ENCODE peak calls at places on chromosomes 11 and 22, in five cellular contexts. One of them, this sample, is unnamed.

GRCh38 chr22:30866811-30867271 is 101.7 kb downstream of the MORC2 start:
- DNase-seq in uterus: peak; percentile 9
- DNase-seq in GM23338: peak; percentile 35
- DNase-seq in colonic mucosa: no peak
- DNase-seq in left ventricle myocardium inferior: no peak
- DNase-seq in this sample: no peak

GRCh38 chr22:22593964-22594656 is 35.0 kb upstream of the PRAME start:
- DNase-seq in GM23338: peak; percentile 78
- DNase-seq in left ventricle myocardium inferior: no peak
- DNase-seq in uterus: peak; percentile 17
- DNase-seq in colonic mucosa: peak; percentile 32
- DNase-seq in this sample: peak; percentile 60

GRCh38 chr22:26579331-26579886 is 10.5 kb downstream of the TPST2 start:
- DNase-seq in GM23338: no peak
- DNase-seq in colonic mucosa: peak; percentile 35
- DNase-seq in uterus: no peak
- DNase-seq in left ventricle myocardium inferior: no peak
- DNase-seq in this sample: no peak

GRCh38 chr11:29159552-29160465 is 857.0 kb downstream of the KCNA4 start:
- DNase-seq in left ventricle myocardium inferior: no peak
- DNase-seq in uterus: no peak
- DNase-seq in colonic mucosa: peak; percentile 37
- DNase-seq in GM23338: peak; percentile 84
- DNase-seq in this sample: peak; percentile 46

GRCh38 chr22:35761037-35761436 is 43.4 kb downstream of the APOL5 start:
- DNase-seq in left ventricle myocardium inferior: no peak
- DNase-seq in colonic mucosa: no peak
- DNase-seq in GM23338: peak; percentile 43
- DNase-seq in uterus: no peak
- DNase-seq in this sample: peak; percentile 17

GRCh38 chr22:35033635-35034296 is 32.2 kb upstream of the ISX start:
- DNase-seq in left ventricle myocardium inferior: no peak
- DNase-seq in GM23338: no peak
- DNase-seq in uterus: no peak
- DNase-seq in colonic mucosa: no peak
- DNase-seq in this sample: no peak

GRCh38 chr11:59584294-59584693 is 31.3 kb downstream of the OSBP start:
- DNase-seq in uterus: no peak
- DNase-seq in left ventricle myocardium inferior: no peak
- DNase-seq in colonic mucosa: no peak
- DNase-seq in GM23338: no peak
- DNase-seq in this sample: no peak

GRCh38 chr11:87012089-87012488 is 25.6 kb upstream of the TMEM135 start:
- DNase-seq in colonic mucosa: no peak
- DNase-seq in GM23338: no peak
- DNase-seq in left ventricle myocardium inferior: no peak
- DNase-seq in uterus: no peak
- DNase-seq in this sample: no peak

GRCh38 chr11:126824035-126824607 is 176.4 kb downstream of the KIRREL3 start:
- DNase-seq in left ventricle myocardium inferior: no peak
- DNase-seq in GM23338: peak; percentile 45
- DNase-seq in uterus: no peak
- DNase-seq in colonic mucosa: no peak
- DNase-seq in this sample: no peak

GRCh38 chr22:28341001-28341400 is 338.6 kb downstream of the TTC28 start:
- DNase-seq in uterus: no peak
- DNase-seq in GM23338: no peak
- DNase-seq in left ventricle myocardium inferior: no peak
- DNase-seq in colonic mucosa: no peak
- DNase-seq in this sample: no peak

GRCh38 chr11:117117681-117118080 is 19.5 kb upstream of the SIK3 start:
- DNase-seq in colonic mucosa: no peak
- DNase-seq in uterus: no peak
- DNase-seq in left ventricle myocardium inferior: no peak
- DNase-seq in GM23338: no peak
- DNase-seq in this sample: no peak

GRCh38 chr11:46827995-46828394 is 18.1 kb downstream of the CKAP5 start:
- DNase-seq in GM23338: no peak
- DNase-seq in colonic mucosa: no peak
- DNase-seq in left ventricle myocardium inferior: no peak
- DNase-seq in uterus: no peak
- DNase-seq in this sample: no peak

GRCh38 chr11:71496421-71496820 is 30.6 kb upstream of the KRTAP5-7 start:
- DNase-seq in left ventricle myocardium inferior: no peak
- DNase-seq in colonic mucosa: no peak
- DNase-seq in uterus: no peak
- DNase-seq in GM23338: no peak
- DNase-seq in this sample: no peak

GRCh38 chr22:47197735-47198500 is 435.5 kb downstream of the TBC1D22A start:
- DNase-seq in uterus: no peak
- DNase-seq in left ventricle myocardium inferior: no peak
- DNase-seq in GM23338: no peak
- DNase-seq in colonic mucosa: no peak
- DNase-seq in this sample: no peak

GRCh38 chr11:17609536-17610401 is 62.7 kb downstream of the OTOG start:
- DNase-seq in uterus: no peak
- DNase-seq in GM23338: no peak
- DNase-seq in left ventricle myocardium inferior: no peak
- DNase-seq in colonic mucosa: peak; percentile 12
- DNase-seq in this sample: no peak

GRCh38 chr11:65777821-65778361 is 2.9 kb downstream of the AP5B1 start:
- DNase-seq in colonic mucosa: peak; percentile 16
- DNase-seq in GM23338: no peak
- DNase-seq in left ventricle myocardium inferior: no peak
- DNase-seq in uterus: no peak
- DNase-seq in this sample: no peak

GRCh38 chr22:47051435-47052175 is 289.2 kb downstream of the TBC1D22A start:
- DNase-seq in uterus: no peak
- DNase-seq in colonic mucosa: no peak
- DNase-seq in GM23338: no peak
- DNase-seq in left ventricle myocardium inferior: no peak
- DNase-seq in this sample: peak; percentile 61

GRCh38 chr11:125649465-125650166 is 24.7 kb downstream of the CHEK1 start:
- DNase-seq in left ventricle myocardium inferior: no peak
- DNase-seq in uterus: no peak
- DNase-seq in colonic mucosa: no peak
- DNase-seq in GM23338: no peak
- DNase-seq in this sample: no peak

GRCh38 chr11:11995601-11996000 is 12.8 kb downstream of the DKK3 start:
- DNase-seq in left ventricle myocardium inferior: no peak
- DNase-seq in colonic mucosa: no peak
- DNase-seq in GM23338: no peak
- DNase-seq in uterus: no peak
- DNase-seq in this sample: no peak

GRCh38 chr11:91248199-91248807 is 976.3 kb upstream of the FAT3 start:
- DNase-seq in uterus: no peak
- DNase-seq in left ventricle myocardium inferior: no peak
- DNase-seq in colonic mucosa: peak; percentile 17
- DNase-seq in GM23338: peak; percentile 74
- DNase-seq in this sample: no peak

GRCh38 chr11:72595292-72595684 is 78.9 kb downstream of the PDE2A start:
- DNase-seq in left ventricle myocardium inferior: no peak
- DNase-seq in uterus: no peak
- DNase-seq in colonic mucosa: no peak
- DNase-seq in GM23338: peak; percentile 27
- DNase-seq in this sample: no peak

GRCh38 chr11:72591785-72592490 is 82.3 kb downstream of the PDE2A start:
- DNase-seq in left ventricle myocardium inferior: no peak
- DNase-seq in uterus: no peak
- DNase-seq in GM23338: no peak
- DNase-seq in colonic mucosa: no peak
- DNase-seq in this sample: no peak

GRCh38 chr11:72591023-72591422 is 83.2 kb downstream of the PDE2A start:
- DNase-seq in left ventricle myocardium inferior: no peak
- DNase-seq in GM23338: no peak
- DNase-seq in uterus: no peak
- DNase-seq in colonic mucosa: no peak
- DNase-seq in this sample: no peak

GRCh38 chr11:72592698-72593097 is 81.5 kb downstream of the PDE2A start:
- DNase-seq in colonic mucosa: no peak
- DNase-seq in left ventricle myocardium inferior: no peak
- DNase-seq in GM23338: no peak
- DNase-seq in uterus: no peak
- DNase-seq in this sample: no peak

DNA sequence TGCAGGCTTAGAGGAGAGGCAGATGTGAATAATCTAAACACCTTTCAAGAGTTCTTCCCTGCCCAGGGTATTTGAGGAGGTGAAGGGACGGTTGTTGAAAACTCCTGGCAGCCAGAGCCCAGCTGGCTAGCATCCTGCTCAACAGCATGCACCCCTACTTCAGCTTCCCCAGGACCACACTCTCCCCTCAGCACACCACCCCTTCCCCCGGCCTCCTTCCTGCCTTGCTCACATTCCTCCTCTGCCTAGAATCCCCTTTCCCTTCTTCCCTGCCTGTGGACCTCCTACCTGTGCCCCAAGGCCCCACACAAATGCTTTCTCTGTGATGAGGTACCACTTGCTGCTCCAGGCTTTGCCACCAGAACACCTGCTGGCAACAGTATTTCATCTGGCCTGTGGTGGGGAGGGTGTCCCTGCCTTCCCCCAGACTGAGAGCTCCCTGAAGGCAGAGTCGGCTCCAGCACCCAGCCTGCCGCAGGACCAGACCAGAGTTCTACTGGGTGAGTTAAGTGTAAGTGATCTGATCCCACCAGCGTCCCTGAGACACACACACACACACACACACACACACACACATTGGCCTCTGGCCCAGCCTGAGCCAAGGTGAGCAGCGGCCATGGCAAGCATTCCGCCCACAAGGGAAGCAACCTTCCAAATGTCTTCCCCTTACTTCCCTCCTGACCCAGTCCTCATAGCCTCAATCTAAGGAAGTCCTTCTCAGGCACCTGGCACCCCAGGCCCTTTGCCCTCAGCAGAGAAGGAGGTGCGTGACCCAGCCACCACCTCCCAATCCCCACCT is 79.5 kb downstream of the PDE2A start:
- DNase-seq in GM23338: peak; percentile 61
- DNase-seq in colonic mucosa: no peak
- DNase-seq in uterus: no peak
- DNase-seq in left ventricle myocardium inferior: no peak
- DNase-seq in this sample: no peak
- H3K27me3 ChIP-seq in GM23338: peaks cover 28% of the 10 kb centered on the region
- H3K27me3 ChIP-seq in colonic mucosa: peaks cover 26% of the 10 kb centered on the region
- H3K27me3 ChIP-seq in uterus: no peaks in the 10 kb centered on the region
- H3K27me3 ChIP-seq in left ventricle myocardium inferior: peaks cover 23% of the 10 kb centered on the region
- H3K27me3 ChIP-seq in this sample: no peaks in the 10 kb centered on the region

DNA sequence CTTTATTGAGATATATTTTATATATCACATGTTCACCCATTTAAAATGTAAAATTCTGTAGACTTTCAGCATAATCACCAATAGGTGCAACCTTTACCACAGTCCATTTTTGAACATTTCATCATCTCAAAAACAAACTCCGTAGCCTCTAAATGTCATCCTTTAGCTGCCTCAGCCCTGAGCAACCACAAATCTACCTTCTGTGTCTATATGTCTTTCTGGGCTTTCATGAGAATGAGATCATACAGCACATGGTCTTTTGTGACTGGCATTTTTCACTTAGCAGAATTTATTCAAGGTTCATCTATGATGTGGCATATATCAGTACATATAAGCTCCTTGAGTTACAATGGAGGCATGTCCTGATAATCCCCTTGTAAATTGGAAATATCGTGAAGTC is 320.5 kb downstream of the ETS1 start:
- DNase-seq in GM23338: no peak
- DNase-seq in colonic mucosa: no peak
- DNase-seq in uterus: no peak
- DNase-seq in left ventricle myocardium inferior: no peak
- DNase-seq in this sample: no peak
- H3K4me1 ChIP-seq in GM23338: no peaks in the 10 kb centered on the region
- H3K4me1 ChIP-seq in colonic mucosa: no peaks in the 10 kb centered on the region
- H3K4me1 ChIP-seq in uterus: no peaks in the 10 kb centered on the region
- H3K4me1 ChIP-seq in left ventricle myocardium inferior: peaks cover 5% of the 10 kb centered on the region
- H3K4me1 ChIP-seq in this sample: no peaks in the 10 kb centered on the region

GRCh38 chr22:38623357-38623756 is 32.8 kb downstream of the FAM227A start:
- DNase-seq in colonic mucosa: no peak
- DNase-seq in GM23338: no peak
- DNase-seq in left ventricle myocardium inferior: no peak
- DNase-seq in uterus: no peak
- DNase-seq in this sample: no peak

GRCh38 chr22:38629108-38629507 is 27.1 kb downstream of the FAM227A start:
- DNase-seq in colonic mucosa: no peak
- DNase-seq in GM23338: no peak
- DNase-seq in left ventricle myocardium inferior: no peak
- DNase-seq in uterus: no peak
- DNase-seq in this sample: no peak

GRCh38 chr22:38632528-38632927 is 23.7 kb downstream of the FAM227A start:
- DNase-seq in uterus: no peak
- DNase-seq in GM23338: no peak
- DNase-seq in left ventricle myocardium inferior: no peak
- DNase-seq in colonic mucosa: no peak
- DNase-seq in this sample: no peak

GRCh38 chr22:38631724-38632123 is 24.5 kb downstream of the FAM227A start:
- DNase-seq in colonic mucosa: no peak
- DNase-seq in left ventricle myocardium inferior: no peak
- DNase-seq in uterus: no peak
- DNase-seq in GM23338: no peak
- DNase-seq in this sample: no peak

DNA sequence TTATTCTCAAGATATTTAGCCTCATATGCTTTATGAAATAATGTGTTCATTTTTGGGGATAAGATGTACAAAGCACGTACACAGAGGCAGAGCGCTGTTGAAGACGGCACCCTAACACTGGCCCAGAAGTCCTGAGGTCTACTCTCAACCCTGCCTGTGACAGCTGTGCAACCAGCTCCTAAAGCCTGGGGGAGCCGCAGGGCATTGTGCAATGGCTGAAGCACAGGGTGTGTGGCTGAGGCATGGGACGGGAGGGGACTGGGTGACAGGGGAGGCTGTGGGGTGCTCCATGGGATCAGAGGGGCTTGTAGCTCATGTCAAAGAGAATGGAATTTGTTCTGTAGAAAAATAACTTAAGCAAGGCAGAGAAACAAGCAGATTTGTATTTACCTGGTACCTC is 27.7 kb downstream of the FAM227A start:
- DNase-seq in uterus: no peak
- DNase-seq in GM23338: no peak
- DNase-seq in colonic mucosa: no peak
- DNase-seq in left ventricle myocardium inferior: no peak
- DNase-seq in this sample: no peak
- H3K27ac ChIP-seq in uterus: no peak overlapping the region
- H3K27ac ChIP-seq in GM23338: no peak overlapping the region
- H3K27ac ChIP-seq in colonic mucosa: no peak overlapping the region
- H3K27ac ChIP-seq in left ventricle myocardium inferior: no peak overlapping the region
- H3K27ac ChIP-seq in this sample: no peak overlapping the region

GRCh38 chr11:2167141-2168045 is 4.2 kb downstream of the TH start:
- DNase-seq in left ventricle myocardium inferior: no peak
- DNase-seq in colonic mucosa: no peak
- DNase-seq in GM23338: no peak
- DNase-seq in uterus: no peak
- DNase-seq in this sample: no peak

GRCh38 chr11:2166091-2166851 is 5.3 kb upstream of the INS start:
- DNase-seq in colonic mucosa: peak; percentile 42
- DNase-seq in uterus: no peak
- DNase-seq in left ventricle myocardium inferior: no peak
- DNase-seq in GM23338: peak; percentile 79
- DNase-seq in this sample: peak; percentile 72

GRCh38 chr11:2164081-2164480 is 3.1 kb upstream of the INS start:
- DNase-seq in uterus: no peak
- DNase-seq in left ventricle myocardium inferior: no peak
- DNase-seq in colonic mucosa: no peak
- DNase-seq in GM23338: no peak
- DNase-seq in this sample: no peak

GRCh38 chr11:2164861-2165555 is 4.0 kb upstream of the INS start:
- DNase-seq in colonic mucosa: no peak
- DNase-seq in uterus: no peak
- DNase-seq in GM23338: no peak
- DNase-seq in left ventricle myocardium inferior: no peak
- DNase-seq in this sample: peak; percentile 17

GRCh38 chr11:2165571-2165970 is 4.6 kb upstream of the INS start:
- DNase-seq in colonic mucosa: no peak
- DNase-seq in left ventricle myocardium inferior: no peak
- DNase-seq in GM23338: no peak
- DNase-seq in uterus: no peak
- DNase-seq in this sample: no peak
- H3K27me3 ChIP-seq in colonic mucosa: peaks cover 8% of the 10 kb centered on the region
- H3K27me3 ChIP-seq in left ventricle myocardium inferior: peaks cover 93% of the 10 kb centered on the region
- H3K27me3 ChIP-seq in GM23338: no peaks in the 10 kb centered on the region
- H3K27me3 ChIP-seq in uterus: no peaks in the 10 kb centered on the region
- H3K27me3 ChIP-seq in this sample: no peaks in the 10 kb centered on the region

This sample was measured in thyroid gland.